ENCODE peak calls at places on chromosomes 16 and 17, in four cellular contexts. One of them, this sample, is unnamed.

GRCh38 chr16:62035115-62036092 is 834 bp downstream of the CDH8 start:
- DNase-seq in IMR-90: no peak
- DNase-seq in endothelial cell of umbilical vein: no peak
- DNase-seq in fibroblast of lung: no peak
- DNase-seq in this sample: no peak

GRCh38 chr17:47941246-47941997 is at the start of gene PNPO:
- DNase-seq in IMR-90: peak
- DNase-seq in endothelial cell of umbilical vein: peak
- DNase-seq in fibroblast of lung: peak
- DNase-seq in this sample: peak

GRCh38 chr16:10964891-10965326 is 20.5 kb downstream of the CLEC16A start:
- DNase-seq in IMR-90: no peak
- DNase-seq in endothelial cell of umbilical vein: no peak
- DNase-seq in fibroblast of lung: no peak
- DNase-seq in this sample: no peak

GRCh38 chr17:74442670-74443515 is 11.0 kb downstream of the GPRC5C start:
- DNase-seq in IMR-90: no peak
- DNase-seq in endothelial cell of umbilical vein: no peak
- DNase-seq in fibroblast of lung: peak
- DNase-seq in this sample: peak

GRCh38 chr16:57938484-57938883 is 32.4 kb downstream of the CNGB1 start:
- DNase-seq in IMR-90: no peak
- DNase-seq in endothelial cell of umbilical vein: no peak
- DNase-seq in fibroblast of lung: no peak
- DNase-seq in this sample: no peak

GRCh38 chr17:69246726-69247375 is 18.2 kb upstream of the ABCA10 start:
- DNase-seq in IMR-90: peak
- DNase-seq in endothelial cell of umbilical vein: peak
- DNase-seq in fibroblast of lung: peak
- DNase-seq in this sample: peak

GRCh38 chr16:81888520-81889394 is 109.7 kb downstream of the PLCG2 start:
- DNase-seq in IMR-90: no peak
- DNase-seq in endothelial cell of umbilical vein: no peak
- DNase-seq in fibroblast of lung: peak
- DNase-seq in this sample: no peak

GRCh38 chr17:66494023-66494803 is 191.8 kb downstream of the PRKCA start:
- DNase-seq in IMR-90: peak
- DNase-seq in endothelial cell of umbilical vein: peak
- DNase-seq in fibroblast of lung: peak
- DNase-seq in this sample: peak

GRCh38 chr16:3659200-3659599 is 4.7 kb downstream of the DNASE1 start:
- DNase-seq in IMR-90: peak
- DNase-seq in endothelial cell of umbilical vein: no peak
- DNase-seq in fibroblast of lung: peak
- DNase-seq in this sample: no peak

GRCh38 chr16:87125206-87126155 is 191.7 kb downstream of the C16orf95 start:
- DNase-seq in IMR-90: no peak
- DNase-seq in endothelial cell of umbilical vein: no peak
- DNase-seq in fibroblast of lung: no peak
- DNase-seq in this sample: no peak

GRCh38 chr16:12097523-12098428 is 121.2 kb downstream of the SNX29 start:
- DNase-seq in IMR-90: peak
- DNase-seq in endothelial cell of umbilical vein: no peak
- DNase-seq in fibroblast of lung: peak
- DNase-seq in this sample: peak

GRCh38 chr16:66848172-66848571 is 4.0 kb downstream of the CA7 start:
- DNase-seq in IMR-90: no peak
- DNase-seq in endothelial cell of umbilical vein: no peak
- DNase-seq in fibroblast of lung: no peak
- DNase-seq in this sample: no peak

DNA sequence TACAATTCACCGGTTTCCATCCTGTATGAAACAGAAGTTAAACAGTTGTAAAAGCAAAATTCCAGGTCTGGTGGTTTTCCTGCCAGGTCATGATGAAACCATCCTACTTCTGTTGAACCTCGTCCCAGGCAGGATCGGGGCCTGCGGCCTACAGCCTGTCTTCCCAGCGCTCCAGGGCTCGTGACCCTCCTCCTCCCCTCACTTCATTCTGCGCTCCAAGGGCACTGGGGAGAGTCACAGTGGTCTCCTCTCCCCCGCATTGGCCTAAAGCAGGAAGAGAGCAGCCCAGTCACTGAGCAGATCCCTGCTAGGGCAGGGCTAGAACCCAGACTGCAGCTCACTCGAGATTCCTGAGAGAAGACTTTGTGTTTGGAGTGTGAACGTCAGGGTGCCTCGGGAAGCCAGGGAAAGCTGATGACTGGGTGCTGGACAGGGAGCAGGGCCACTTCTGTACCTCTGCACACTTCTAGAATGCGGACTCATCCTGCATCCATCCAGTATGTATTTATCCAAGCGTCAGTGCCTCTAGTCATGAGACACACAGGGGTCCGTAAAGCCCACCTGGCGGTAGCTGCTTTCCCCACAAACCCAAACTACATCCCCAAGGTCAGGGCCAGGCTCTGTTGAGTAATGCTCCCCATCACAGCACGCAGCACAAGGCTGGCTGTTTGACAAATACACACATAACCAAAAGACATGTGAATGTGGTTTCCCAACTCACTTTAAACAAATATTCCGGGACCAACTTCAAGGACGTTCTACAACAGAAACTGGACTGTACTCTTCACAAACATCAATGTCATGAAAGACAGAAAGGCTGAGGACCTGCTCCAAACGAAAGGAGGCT is 1.7 kb upstream of the ITGAE start:
- DNase-seq in IMR-90: peak
- DNase-seq in endothelial cell of umbilical vein: no peak
- DNase-seq in fibroblast of lung: peak
- DNase-seq in this sample: peak
- H3K4me2 ChIP-seq in IMR-90: peak
- H3K4me2 ChIP-seq in endothelial cell of umbilical vein: no peak
- H3K4me2 ChIP-seq in fibroblast of lung: peak
- H3K4me2 ChIP-seq in this sample: peak

DNA sequence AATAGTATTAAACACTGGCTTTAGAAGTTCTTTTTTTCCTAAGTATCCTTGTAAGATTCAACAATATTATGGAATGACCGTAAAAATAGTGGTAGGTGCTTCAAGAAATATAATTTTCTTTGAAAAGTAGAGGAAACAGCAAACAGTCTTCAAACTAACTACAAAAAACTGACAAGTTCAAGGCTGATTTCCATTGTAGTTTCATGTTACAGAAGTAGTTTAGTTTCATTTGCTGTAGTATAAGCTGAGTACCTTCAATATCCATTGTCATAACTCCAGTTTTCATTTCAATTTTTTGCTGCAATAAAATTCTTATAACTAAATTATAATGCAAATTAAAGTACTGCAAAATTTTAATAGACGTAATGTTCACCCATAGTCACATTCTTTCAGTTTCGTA is 19.3 kb downstream of the PHKB start:
- DNase-seq in IMR-90: no peak
- DNase-seq in endothelial cell of umbilical vein: no peak
- DNase-seq in fibroblast of lung: no peak
- DNase-seq in this sample: no peak
- H3K4me2 ChIP-seq in IMR-90: no peak
- H3K4me2 ChIP-seq in endothelial cell of umbilical vein: no peak
- H3K4me2 ChIP-seq in fibroblast of lung: no peak
- H3K4me2 ChIP-seq in this sample: no peak

DNA sequence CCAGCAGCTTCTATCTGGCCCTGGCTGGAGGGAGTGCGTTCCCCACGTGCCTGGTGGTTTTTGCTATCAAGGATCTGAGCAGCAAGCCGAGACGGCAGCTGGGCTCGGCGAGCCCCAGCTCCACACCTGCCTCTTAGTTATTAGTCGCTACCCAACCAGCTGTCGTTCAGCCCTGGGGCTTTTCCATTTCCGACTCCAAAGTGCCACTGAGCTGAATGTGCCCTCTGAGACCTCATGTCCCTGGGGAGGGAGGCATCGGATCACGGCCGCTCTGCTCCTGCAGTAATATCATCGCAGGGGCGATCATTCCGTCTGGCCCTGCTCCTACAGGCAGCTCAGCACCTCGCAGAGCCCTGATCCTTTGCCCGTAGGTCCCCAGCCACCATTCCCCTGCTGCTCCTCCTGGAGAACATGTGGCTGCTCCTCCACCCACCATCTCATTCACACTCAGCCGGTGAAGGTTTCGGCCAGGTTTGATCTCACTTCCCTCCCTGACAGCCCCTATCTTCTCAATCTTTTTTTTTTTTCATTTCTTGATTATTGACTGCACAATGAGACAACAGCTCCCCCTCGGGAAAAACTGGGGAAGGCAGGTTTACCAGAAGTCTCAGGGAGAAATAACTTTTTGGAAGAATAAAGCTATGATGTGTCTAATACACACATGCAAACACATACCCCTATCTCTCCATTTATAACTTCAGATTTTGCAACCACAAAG is 86.7 kb downstream of the ZFHX3 start:
- DNase-seq in IMR-90: peak
- DNase-seq in endothelial cell of umbilical vein: no peak
- DNase-seq in fibroblast of lung: peak
- DNase-seq in this sample: peak
- H3K4me2 ChIP-seq in IMR-90: no peak
- H3K4me2 ChIP-seq in endothelial cell of umbilical vein: no peak
- H3K4me2 ChIP-seq in fibroblast of lung: no peak
- H3K4me2 ChIP-seq in this sample: no peak

GRCh38 chr16:84502581-84502980 is 1.9 kb downstream of the MEAK7 start:
- DNase-seq in IMR-90: no peak
- DNase-seq in endothelial cell of umbilical vein: no peak
- DNase-seq in fibroblast of lung: no peak
- DNase-seq in this sample: peak
- H3K4me2 ChIP-seq in IMR-90: no peak
- H3K4me2 ChIP-seq in endothelial cell of umbilical vein: no peak
- H3K4me2 ChIP-seq in fibroblast of lung: no peak
- H3K4me2 ChIP-seq in this sample: peak

DNA sequence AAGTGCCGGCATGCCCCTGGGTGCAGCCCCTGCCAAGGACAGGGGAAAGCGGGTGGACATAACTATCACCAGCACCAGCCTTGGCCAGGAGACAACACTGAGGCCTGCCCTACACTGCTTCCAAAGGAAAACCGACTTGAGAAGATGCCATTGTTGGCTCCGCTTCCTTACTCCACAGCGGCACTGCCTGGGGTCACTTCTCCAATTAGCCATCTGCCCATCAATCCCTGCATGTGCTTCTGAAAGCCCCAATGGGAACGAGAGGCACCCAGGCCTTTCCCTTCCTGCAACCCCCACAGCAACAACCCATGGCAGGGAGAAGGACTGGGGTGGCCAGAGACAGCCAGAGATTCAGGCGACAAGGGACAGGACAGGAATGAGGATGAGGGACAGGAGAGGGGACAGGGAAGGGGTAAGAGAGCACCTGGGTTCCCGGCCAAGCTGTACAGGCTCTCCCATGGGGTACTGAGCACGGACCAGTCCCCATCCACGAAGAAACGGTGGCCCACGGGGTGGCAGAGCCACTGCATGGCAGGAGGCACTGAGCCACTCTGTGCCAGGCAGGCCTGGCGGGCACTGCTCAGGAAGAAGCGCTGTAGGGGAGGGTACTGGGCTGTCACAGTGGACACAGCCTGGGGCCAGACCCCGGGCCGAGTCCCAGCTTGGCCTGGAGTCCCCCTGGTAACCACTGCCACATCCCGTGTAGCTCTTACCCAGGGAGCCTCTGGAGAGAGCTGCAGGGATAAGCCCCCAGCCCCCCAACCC is 21.2 kb downstream of the SREBF1 start:
- DNase-seq in IMR-90: no peak
- DNase-seq in endothelial cell of umbilical vein: no peak
- DNase-seq in fibroblast of lung: no peak
- DNase-seq in this sample: no peak
- H3K4me2 ChIP-seq in IMR-90: no peak
- H3K4me2 ChIP-seq in endothelial cell of umbilical vein: no peak
- H3K4me2 ChIP-seq in fibroblast of lung: no peak
- H3K4me2 ChIP-seq in this sample: no peak

GRCh38 chr17:39461113-39461910 is at the start of gene CDK12:
- DNase-seq in IMR-90: peak
- DNase-seq in endothelial cell of umbilical vein: peak
- DNase-seq in fibroblast of lung: peak
- DNase-seq in this sample: peak
- H3K4me2 ChIP-seq in IMR-90: peak
- H3K4me2 ChIP-seq in endothelial cell of umbilical vein: peak
- H3K4me2 ChIP-seq in fibroblast of lung: peak
- H3K4me2 ChIP-seq in this sample: peak

GRCh38 chr16:8869212-8869987 is 594 bp upstream of the CARHSP1 start:
- DNase-seq in IMR-90: no peak
- DNase-seq in endothelial cell of umbilical vein: no peak
- DNase-seq in fibroblast of lung: no peak
- DNase-seq in this sample: no peak

GRCh38 chr16:8874388-8874787 is 5.6 kb upstream of the CARHSP1 start:
- DNase-seq in IMR-90: no peak
- DNase-seq in endothelial cell of umbilical vein: no peak
- DNase-seq in fibroblast of lung: peak
- DNase-seq in this sample: no peak

GRCh38 chr16:8872967-8873865 is 4.4 kb upstream of the CARHSP1 start:
- DNase-seq in IMR-90: no peak
- DNase-seq in endothelial cell of umbilical vein: no peak
- DNase-seq in fibroblast of lung: no peak
- DNase-seq in this sample: no peak

GRCh38 chr16:8868272-8869211 is at the start of gene CARHSP1:
- DNase-seq in IMR-90: peak
- DNase-seq in endothelial cell of umbilical vein: peak
- DNase-seq in fibroblast of lung: peak
- DNase-seq in this sample: peak

DNA sequence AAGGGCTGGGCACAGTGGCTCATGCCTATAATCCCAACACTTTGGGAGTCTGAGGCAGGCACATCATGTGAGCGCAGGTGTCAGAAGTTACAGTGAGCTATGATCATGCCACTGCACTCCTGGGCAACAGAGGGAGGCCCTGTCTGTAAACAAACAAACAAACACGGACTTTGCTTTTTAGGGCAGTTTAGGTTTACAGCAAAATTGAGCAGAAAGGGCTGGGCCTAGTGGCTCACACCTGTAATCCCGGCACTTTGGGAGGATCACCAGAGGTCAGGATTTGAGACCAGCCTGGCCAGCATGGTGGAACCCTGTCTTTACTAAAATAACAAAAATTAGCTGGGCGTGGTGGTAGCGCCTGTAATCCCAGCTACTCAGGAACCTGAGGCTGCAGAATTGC is 3.3 kb upstream of the CARHSP1 start:
- DNase-seq in IMR-90: no peak
- DNase-seq in endothelial cell of umbilical vein: no peak
- DNase-seq in fibroblast of lung: no peak
- DNase-seq in this sample: no peak
- H3K4me2 ChIP-seq in IMR-90: no peak
- H3K4me2 ChIP-seq in endothelial cell of umbilical vein: no peak
- H3K4me2 ChIP-seq in fibroblast of lung: no peak
- H3K4me2 ChIP-seq in this sample: no peak

GRCh38 chr16:9012848-9013507 is 49.3 kb upstream of the USP7 start:
- DNase-seq in IMR-90: no peak
- DNase-seq in endothelial cell of umbilical vein: peak
- DNase-seq in fibroblast of lung: peak
- DNase-seq in this sample: no peak
- H3K4me2 ChIP-seq in IMR-90: peak
- H3K4me2 ChIP-seq in endothelial cell of umbilical vein: no peak
- H3K4me2 ChIP-seq in fibroblast of lung: no peak
- H3K4me2 ChIP-seq in this sample: no peak

This sample was measured in PC-3.